ENCODE peak calls at places on chromosomes 12 and 14, in six cellular contexts. Y, B, C, Z, D and K are unnamed samples.

GRCh38 chr12:79725987-79726386 is 35.2 kb upstream of the PAWR start:
- DNase-seq in B (no peak), Z (peak), Y (no peak), D (no peak), C (peak), K (no peak)

GRCh38 chr12:101690544-101691118 is 6.8 kb upstream of the CHPT1 start:
- DNase-seq in Y (no peak), C (no peak), D (no peak), B (no peak), Z (no peak), K (no peak)

GRCh38 chr14:58426819-58427288 is 477 bp downstream of the TIMM9 start:
- DNase-seq in Y (peak), B (peak), D (peak), Z (peak), C (no peak), K (peak)

GRCh38 chr14:31926123-31926522 is 151.0 kb upstream of the ARHGAP5 start:
- DNase-seq in Z (peak), C (peak), Y (no peak), B (peak), D (no peak), K (no peak)

GRCh38 chr12:42284157-42284556 is 41.7 kb downstream of the ZCRB1 start:
- DNase-seq in B (no peak), Z (no peak), D (no peak), Y (no peak), C (no peak), K (no peak)

GRCh38 chr12:3333583-3333982 is 157.4 kb upstream of the PRMT8 start:
- DNase-seq in C (no peak), D (peak), B (peak), Z (no peak), Y (no peak), K (peak)

GRCh38 chr14:61925732-61926445 is 163.7 kb downstream of the SNAPC1 start:
- DNase-seq in C (peak), D (no peak), Z (peak), B (no peak), Y (no peak), K (no peak)

GRCh38 chr12:112182499-112182898 is 57.1 kb downstream of the TRAFD1 start:
- DNase-seq in Z (peak), B (no peak), D (no peak), C (peak), Y (no peak), K (no peak)

GRCh38 chr12:52667509-52667908 is 12.7 kb downstream of the KRT1 start:
- DNase-seq in B (peak), Y (no peak), Z (no peak), C (no peak), D (no peak), K (no peak)

GRCh38 chr12:116860281-116860680 is 21.0 kb downstream of the HRK start:
- DNase-seq in C (no peak), Y (no peak), D (no peak), Z (no peak), B (no peak), K (no peak)

DNA sequence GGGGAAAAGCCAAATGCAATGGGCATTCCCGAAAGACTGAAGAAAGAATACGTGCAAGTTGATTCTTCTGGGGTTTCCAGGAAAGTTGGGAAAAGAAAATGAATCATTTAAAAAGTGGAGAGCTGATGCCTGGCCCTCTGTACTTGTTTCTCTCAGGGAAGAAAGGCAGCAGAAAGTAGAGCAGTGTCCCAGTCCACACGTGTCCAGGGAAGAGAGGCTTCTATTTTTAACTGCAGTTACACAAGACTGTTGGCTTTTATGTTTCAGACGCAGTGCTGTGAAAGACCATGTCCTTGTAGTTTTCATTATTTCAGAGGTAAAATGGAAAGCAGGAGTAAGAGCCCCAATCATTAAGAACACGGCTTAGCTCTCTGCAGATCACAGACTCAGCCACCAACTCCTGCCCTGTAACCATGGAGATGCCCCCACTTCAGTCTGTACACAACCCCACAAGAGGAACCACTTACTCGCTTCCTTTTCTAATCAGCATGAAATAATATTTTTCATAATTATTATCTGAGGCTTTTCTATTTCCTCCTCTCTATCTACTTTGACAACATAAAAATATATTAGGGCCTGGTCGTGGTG is 336.3 kb downstream of the DAD1 start:
- DNase-seq in B (no peak), Z (peak), C (peak), Y (no peak), D (no peak), K (no peak)
- H2BK15ac ChIP-seq in B (no peak), Z (no peak), C (no peak), Y (no peak), D (no peak), K (no peak)

DNA sequence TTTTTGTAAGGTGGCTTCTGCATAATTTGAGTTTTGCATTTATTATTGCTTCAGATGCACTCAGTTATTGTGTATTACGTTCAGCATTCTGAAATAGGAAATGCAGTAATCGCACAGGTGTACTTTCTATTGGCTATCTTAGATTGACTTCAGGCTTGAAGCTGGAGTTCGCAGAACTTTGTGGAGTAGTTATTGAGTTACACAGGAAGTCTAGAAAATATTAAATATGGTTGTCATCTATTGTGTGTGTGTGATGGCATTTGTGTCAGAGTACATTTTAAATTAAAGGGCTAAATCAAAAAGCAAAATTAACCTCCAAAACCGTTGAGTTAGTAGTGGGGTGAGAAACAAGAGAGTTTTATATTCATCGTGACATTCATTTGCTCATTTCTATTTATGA is 2.7 kb downstream of the ARID2 start:
- DNase-seq in B (no peak), D (no peak), C (no peak), Y (no peak), Z (peak), K (no peak)
- H3K9ac ChIP-seq in B (no peak), D (no peak), C (peak), Y (no peak), Z (no peak), K (no peak)

GRCh38 chr14:72404106-72404774 is 472.0 kb downstream of the RGS6 start:
- DNase-seq in C (no peak), B (no peak), Z (no peak), Y (no peak), D (no peak), K (no peak)
- H2BK15ac ChIP-seq in C (no peak), B (no peak), Z (no peak), Y (no peak), D (no peak), K (no peak)

DNA sequence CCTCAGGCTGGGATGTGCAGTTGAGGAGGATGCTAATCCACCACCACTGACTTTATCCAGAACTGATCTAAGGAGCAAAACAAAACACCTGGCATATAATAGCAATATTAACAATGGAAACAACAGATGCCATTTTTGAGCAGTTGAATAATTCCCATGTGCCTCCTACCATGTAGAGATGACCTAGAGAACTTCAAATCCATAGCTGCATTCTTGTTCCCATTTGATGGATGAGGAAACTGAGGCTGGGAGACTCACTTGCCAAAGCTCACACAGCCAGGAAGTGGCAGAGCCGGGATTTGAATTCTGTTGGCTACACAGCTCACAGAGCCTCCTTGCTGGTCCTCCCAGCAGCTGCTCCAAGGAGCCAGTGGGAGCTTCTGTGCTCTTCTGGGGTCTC is 155.8 kb upstream of the MYL2 start:
- DNase-seq in C (no peak), B (no peak), Y (no peak), D (no peak), Z (no peak), K (no peak)
- H3K9ac ChIP-seq in C (no peak), B (no peak), Y (no peak), D (no peak), Z (no peak), K (no peak)

GRCh38 chr12:49967777-49968250 is 4.9 kb upstream of the AQP6 start:
- DNase-seq in Z (no peak), D (no peak), Y (no peak), C (no peak), B (no peak), K (no peak)
- H2BK15ac ChIP-seq in Z (no peak), D (peak), Y (peak), C (no peak), B (no peak), K (no peak)

GRCh38 chr14:35742448-35742847 is 66.6 kb downstream of the RALGAPA1 start:
- DNase-seq in Y (no peak), Z (no peak), D (no peak), C (no peak), B (no peak), K (no peak)
- H3K9ac ChIP-seq in Y (no peak), Z (no peak), D (no peak), C (no peak), B (no peak), K (no peak)

GRCh38 chr12:92765871-92766270 is 63.1 kb downstream of the PLEKHG7 start:
- DNase-seq in Z (no peak), C (no peak), D (no peak), Y (no peak), B (no peak), K (no peak)
- H2BK15ac ChIP-seq in Z (no peak), C (no peak), D (no peak), Y (no peak), B (no peak), K (no peak)

GRCh38 chr12:46523863-46524770 is 151.5 kb upstream of the SLC38A2 start:
- DNase-seq in D (no peak), Y (no peak), B (no peak), C (peak), Z (peak), K (no peak)
- H3K9ac ChIP-seq in D (no peak), Y (no peak), B (no peak), C (peak), Z (peak), K (no peak)

GRCh38 chr12:70367268-70368141 is 1.4 kb downstream of the KCNMB4 start:
- DNase-seq in Z (peak), D (no peak), C (peak), Y (peak), B (peak), K (no peak)

DNA sequence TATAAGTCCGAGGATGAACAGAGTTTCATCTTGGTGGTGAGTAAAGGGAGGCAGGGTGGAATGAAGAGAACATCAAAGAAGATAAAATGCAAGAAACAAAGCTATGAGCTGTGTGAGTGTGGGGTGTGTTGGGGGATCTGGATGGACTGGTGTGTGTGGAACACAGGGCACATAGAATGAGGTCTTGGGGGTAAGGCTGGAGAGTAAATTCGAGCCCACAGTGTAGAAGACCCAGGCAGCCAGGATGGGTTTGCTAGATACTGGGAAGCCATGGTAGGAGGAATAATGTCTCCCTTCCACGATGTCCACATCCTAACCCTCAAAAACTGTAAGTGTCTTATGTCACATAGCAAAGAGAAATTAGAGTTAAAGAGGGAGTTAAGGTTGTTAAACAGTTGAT is 6.8 kb downstream of the KCNMB4 start:
- DNase-seq in D (no peak), Z (no peak), B (no peak), Y (no peak), C (no peak), K (no peak)
- H2BK15ac ChIP-seq in D (no peak), Z (no peak), B (no peak), Y (no peak), C (no peak), K (no peak)